ENCODE peak calls at places on chromosomes 2 and 18, in ten cellular contexts. A is fibroblast of the aortic adventitia, T is lung, K is brain microvascular endothelial cell, M is GM12865, G is OCI-LY7, N is mucosa of descending colon, X is A549, E is colonic mucosa, V is AG04449. Q is an unnamed sample.

GRCh38 chr2:216839626-216840132 is 20.2 kb downstream of the TNP1 start:
- DNase-seq in A (no peak), T (no peak), K (no peak), M (no peak), G (no peak), N (no peak), X (no peak), E (no peak), V (no peak), Q (no peak)

GRCh38 chr2:74690571-74690970 is 36.5 kb downstream of the SEMA4F start:
- DNase-seq in A (peak), T (no peak), K (peak), M (peak), G (peak), N (peak), X (peak), E (peak), V (no peak), Q (peak)

GRCh38 chr2:84646514-84646913 is 130.2 kb downstream of the DNAH6 start:
- DNase-seq in A (no peak), T (no peak), K (no peak), M (no peak), G (no peak), N (no peak), X (no peak), E (no peak), V (no peak), Q (no peak)

GRCh38 chr2:164657129-164657528 is 35.8 kb upstream of the GRB14 start:
- DNase-seq in A (peak), T (no peak), K (peak), M (no peak), G (no peak), N (no peak), X (peak), E (no peak), V (peak), Q (peak)

GRCh38 chr2:170817999-170818293 is 1.3 kb downstream of the GAD1 start:
- DNase-seq in A (no peak), T (no peak), K (no peak), M (no peak), G (no peak), N (no peak), X (no peak), E (no peak), V (no peak), Q (no peak)

GRCh38 chr2:32656069-32656468 is 28.2 kb downstream of the TTC27 start:
- DNase-seq in A (no peak), T (no peak), K (no peak), M (no peak), G (no peak), N (no peak), X (no peak), E (no peak), V (no peak), Q (no peak)

GRCh38 chr2:197628043-197628500 is 47.3 kb downstream of the RFTN2 start:
- DNase-seq in A (peak), T (no peak), K (peak), M (peak), G (no peak), N (no peak), X (no peak), E (no peak), V (no peak), Q (no peak)

GRCh38 chr18:73782405-73782804 is 365.2 kb downstream of the FBXO15 start:
- DNase-seq in A (no peak), T (no peak), K (no peak), M (no peak), G (no peak), N (no peak), X (no peak), E (no peak), V (no peak), Q (no peak)

GRCh38 chr18:2564373-2564772 is 6.9 kb downstream of the METTL4 start:
- DNase-seq in A (no peak), T (no peak), K (no peak), M (no peak), G (no peak), N (no peak), X (no peak), E (no peak), V (no peak), Q (no peak)

GRCh38 chr2:191631754-191632153 is 46.2 kb upstream of the NABP1 start:
- DNase-seq in A (peak), T (no peak), K (no peak), M (no peak), G (no peak), N (peak), X (peak), E (no peak), V (no peak), Q (peak)

GRCh38 chr2:177338177-177338721 is 54.3 kb upstream of the AGPS start:
- DNase-seq in A (peak), T (no peak), K (peak), M (peak), G (no peak), N (no peak), X (peak), E (no peak), V (no peak), Q (peak)

GRCh38 chr2:134331081-134331480 is 77.2 kb downstream of the MGAT5 start:
- DNase-seq in A (no peak), T (no peak), K (no peak), M (no peak), G (no peak), N (no peak), X (no peak), E (no peak), V (no peak), Q (no peak)

GRCh38 chr2:18077724-18078123 is 199.3 kb downstream of the KCNS3 start:
- DNase-seq in A (peak), T (no peak), K (peak), M (no peak), G (no peak), N (no peak), X (no peak), E (no peak), V (peak), Q (no peak)

GRCh38 chr2:234333168-234334130 is 163.4 kb downstream of the ARL4C start:
- DNase-seq in A (peak), T (no peak), K (no peak), M (no peak), G (no peak), N (no peak), X (no peak), E (no peak), V (no peak), Q (no peak)

GRCh38 chr2:219149667-219150066 is 10.9 kb downstream of the NHEJ1 start:
- DNase-seq in A (no peak), T (no peak), K (no peak), M (no peak), G (no peak), N (peak), X (no peak), E (no peak), V (no peak), Q (no peak)

GRCh38 chr18:5969355-5970003 is 74.2 kb upstream of the TMEM200C start:
- DNase-seq in A (no peak), T (no peak), K (no peak), M (no peak), G (no peak), N (no peak), X (no peak), E (no peak), V (no peak), Q (no peak)

GRCh38 chr2:38037757-38038615 is 38.0 kb downstream of the CYP1B1 start:
- DNase-seq in A (peak), T (no peak), K (peak), M (peak), G (no peak), N (peak), X (no peak), E (no peak), V (no peak), Q (no peak)

DNA sequence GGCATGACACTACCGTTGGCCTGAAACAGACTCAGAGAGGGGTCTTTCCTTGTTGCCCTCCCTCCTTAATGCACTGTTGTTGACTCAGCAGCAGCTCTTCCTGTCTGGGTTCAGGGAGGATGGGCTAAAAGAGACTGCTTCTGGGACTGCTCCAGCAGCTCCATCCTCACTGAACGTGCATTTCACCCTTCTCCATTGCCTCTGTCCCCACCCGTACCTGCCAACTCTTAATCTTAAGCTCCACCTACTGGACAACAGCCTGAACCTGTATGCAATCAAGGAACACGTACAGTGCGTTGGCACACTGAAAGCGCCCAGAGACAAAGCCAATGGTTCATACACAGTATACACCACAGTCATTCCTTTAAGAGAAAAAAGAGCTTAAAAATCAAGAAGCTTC is 230.8 kb upstream of the RAB6C start:
- DNase-seq in A (no peak), T (no peak), K (no peak), M (no peak), G (peak), N (peak), X (peak), E (no peak), V (no peak), Q (no peak)
- TF ChIP-seq CTCF in A (no peak), T (no peak), K (no peak), M (no peak), G (peak), N (no peak), X (no peak), E (no peak), V (no peak), Q (no peak)

GRCh38 chr2:55420901-55421300 is 1.2 kb upstream of the CCDC88A start:
- DNase-seq in A (no peak), T (no peak), K (no peak), M (no peak), G (peak), N (no peak), X (no peak), E (no peak), V (no peak), Q (no peak)

GRCh38 chr2:55418512-55419235 is 982 bp downstream of the CCDC88A start:
- DNase-seq in A (peak), T (no peak), K (no peak), M (peak), G (peak), N (peak), X (peak), E (no peak), V (no peak), Q (no peak)

GRCh38 chr2:55420244-55420713 is 623 bp upstream of the CCDC88A start:
- DNase-seq in A (no peak), T (no peak), K (no peak), M (no peak), G (no peak), N (no peak), X (no peak), E (no peak), V (no peak), Q (peak)

GRCh38 chr2:55419236-55419513 is 481 bp downstream of the CCDC88A start:
- DNase-seq in A (peak), T (no peak), K (no peak), M (no peak), G (no peak), N (peak), X (peak), E (peak), V (no peak), Q (no peak)

DNA sequence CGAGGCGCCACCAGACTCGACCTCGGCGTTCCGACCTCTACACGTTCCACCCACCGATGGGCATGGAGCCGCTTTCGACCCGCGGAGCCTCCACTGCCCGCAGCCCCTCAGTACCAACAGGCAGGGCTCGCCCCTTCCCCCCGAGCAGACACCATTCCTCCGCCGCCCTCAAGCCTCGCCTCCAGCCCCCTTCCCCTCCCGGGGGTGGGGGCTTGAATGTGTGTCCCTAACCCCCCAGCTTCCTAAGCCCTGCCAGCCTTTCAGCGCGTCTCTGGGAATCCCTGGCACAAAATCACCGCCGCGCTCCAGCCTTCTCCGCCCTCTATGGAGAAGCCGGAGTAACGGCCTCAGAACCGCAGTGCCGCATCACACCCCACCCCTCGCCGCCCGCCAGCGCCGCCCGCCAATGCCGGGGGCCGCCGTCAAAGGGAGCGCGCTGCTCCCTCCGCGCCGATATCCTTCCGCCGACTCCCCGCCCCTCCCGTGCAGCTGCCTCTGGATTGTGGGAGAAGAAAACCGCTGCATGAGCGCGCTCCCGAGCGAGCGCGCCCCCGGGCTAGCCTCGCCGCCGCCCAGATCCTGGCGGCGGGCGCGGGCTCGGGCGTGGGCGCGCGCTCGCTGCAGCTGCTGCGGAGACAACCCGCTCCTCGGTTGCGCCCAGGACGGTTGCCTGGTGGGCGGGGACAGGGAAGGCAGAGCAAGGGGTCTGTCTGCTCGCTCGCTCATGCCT is at the start of gene CCDC88A:
- DNase-seq in A (peak), T (peak), K (peak), M (peak), G (peak), N (peak), X (peak), E (peak), V (peak), Q (peak)
- TF ChIP-seq CTCF in A (peak), T (no peak), K (peak), M (no peak), G (peak), N (no peak), X (no peak), E (no peak), V (peak), Q (peak)

GRCh38 chr2:208515099-208515498 is 108.5 kb downstream of the PTH2R start:
- DNase-seq in A (no peak), T (no peak), K (no peak), M (no peak), G (no peak), N (no peak), X (no peak), E (no peak), V (no peak), Q (no peak)
- TF ChIP-seq CTCF in A (no peak), T (no peak), K (no peak), M (no peak), G (no peak), N (no peak), X (no peak), E (no peak), V (no peak), Q (no peak)

GRCh38 chr2:138814123-138814883 is 34.1 kb upstream of the NXPH2 start:
- DNase-seq in A (no peak), T (no peak), K (no peak), M (peak), G (no peak), N (no peak), X (peak), E (no peak), V (no peak), Q (no peak)
- TF ChIP-seq CTCF in A (no peak), T (no peak), K (peak), M (peak), G (peak), N (no peak), X (no peak), E (no peak), V (peak), Q (no peak)

GRCh38 chr2:172951554-172951953 is 124.1 kb upstream of the MAP3K20 start:
- DNase-seq in A (no peak), T (no peak), K (no peak), M (no peak), G (no peak), N (no peak), X (no peak), E (no peak), V (no peak), Q (no peak)
- TF ChIP-seq CTCF in A (no peak), T (no peak), K (no peak), M (no peak), G (no peak), N (no peak), X (no peak), E (no peak), V (no peak), Q (no peak)